ENCODE peak calls at places on chromosomes 12 and 14, in six cellular contexts. A is H54, S is upper lobe of left lung, C is thyroid gland, Y is tibial nerve, F is body of pancreas. J is an unnamed sample.
A peak's percentile ranks its signal among the peaks of the same experiment; 100 is the strongest.

GRCh38 chr14:106691601-106692291 is 1165.4 kb downstream of the TMEM121 start:
- DNase-seq in A (no peak), S (peak; percentile 39), C (no peak), Y (no peak), F (peak; percentile 16), J (no peak)

GRCh38 chr12:66823857-66824570 is 145.1 kb upstream of the GRIP1 start:
- DNase-seq in A (peak; percentile 2), S (no peak), C (peak; percentile 12), Y (no peak), F (no peak), J (no peak)

GRCh38 chr14:39266589-39266870 is 32.8 kb downstream of the MIA2 start:
- DNase-seq in A (peak; percentile 9), S (no peak), C (peak; percentile 66), Y (no peak), F (peak; percentile 92), J (peak; percentile 78)

GRCh38 chr14:35678403-35679028 is 130.6 kb downstream of the RALGAPA1 start:
- DNase-seq in A (no peak), S (no peak), C (no peak), Y (no peak), F (no peak), J (no peak)

GRCh38 chr14:66638688-66639087 is 130.7 kb downstream of the GPHN start:
- DNase-seq in A (no peak), S (no peak), C (no peak), Y (no peak), F (no peak), J (no peak)

GRCh38 chr12:108477881-108478259 is 37.2 kb upstream of the FICD start:
- DNase-seq in A (no peak), S (no peak), C (no peak), Y (no peak), F (no peak), J (no peak)

GRCh38 chr12:95437565-95437964 is 36.4 kb upstream of the METAP2 start:
- DNase-seq in A (no peak), S (no peak), C (no peak), Y (no peak), F (no peak), J (no peak)

GRCh38 chr14:79165460-79166080 is 995.4 kb downstream of the NRXN3 start:
- DNase-seq in A (no peak), S (no peak), C (no peak), Y (no peak), F (no peak), J (no peak)

GRCh38 chr12:11814362-11814761 is 164.9 kb downstream of the ETV6 start:
- DNase-seq in A (peak; percentile 78), S (no peak), C (no peak), Y (no peak), F (no peak), J (no peak)

GRCh38 chr12:96487214-96487613 is 2.2 kb upstream of the CFAP54 start:
- DNase-seq in A (peak; percentile 43), S (no peak), C (no peak), Y (no peak), F (no peak), J (no peak)

GRCh38 chr12:94689646-94690036 is 39.3 kb upstream of the TMCC3 start:
- DNase-seq in A (no peak), S (no peak), C (no peak), Y (no peak), F (no peak), J (no peak)

GRCh38 chr12:79233341-79233761 is 368.8 kb downstream of the SYT1 start:
- DNase-seq in A (no peak), S (no peak), C (no peak), Y (no peak), F (no peak), J (no peak)

GRCh38 chr14:102678394-102678793 is 85.9 kb downstream of the RCOR1 start:
- DNase-seq in A (no peak), S (no peak), C (no peak), Y (no peak), F (no peak), J (no peak)

GRCh38 chr12:72511906-72512305 is 239.7 kb downstream of the TRHDE start:
- DNase-seq in A (no peak), S (no peak), C (no peak), Y (no peak), F (no peak), J (no peak)

GRCh38 chr12:54147186-54147585 is 41.6 kb downstream of the SMUG1 start:
- DNase-seq in A (no peak), S (no peak), C (no peak), Y (no peak), F (no peak), J (no peak)

GRCh38 chr12:122865268-122866231 is 30.3 kb downstream of the HIP1R start:
- DNase-seq in A (no peak), S (peak; percentile 86), C (peak; percentile 21), Y (no peak), F (peak; percentile 77), J (peak; percentile 75)

GRCh38 chr12:5459051-5459782 is 27.3 kb downstream of the NTF3 start:
- DNase-seq in A (no peak), S (no peak), C (no peak), Y (no peak), F (no peak), J (no peak)

GRCh38 chr14:37903561-37904191 is 304.0 kb upstream of the SSTR1 start:
- DNase-seq in A (peak; percentile 1), S (no peak), C (peak; percentile 5), Y (peak; percentile 42), F (no peak), J (no peak)

GRCh38 chr14:105300542-105301102 is at the start of gene BRF1:
- DNase-seq in A (peak; percentile 97), S (peak; percentile 99), C (peak; percentile 97), Y (peak; percentile 90), F (peak; percentile 96), J (peak; percentile 97)
- TF ChIP-seq POLR2A in A (no peak), S (peak; percentile 73), C (no peak), Y (peak; percentile 50), F (no peak), J (no peak)

GRCh38 chr14:54564799-54565235 is 2.1 kb upstream of the SAMD4A start:
- DNase-seq in A (no peak), S (no peak), C (peak; percentile 51), Y (peak; percentile 57), F (peak; percentile 22), J (no peak)

GRCh38 chr14:54564071-54564798 is 2.7 kb upstream of the SAMD4A start:
- DNase-seq in A (no peak), S (no peak), C (no peak), Y (no peak), F (no peak), J (no peak)

GRCh38 chr14:54566152-54566409 is 847 bp upstream of the SAMD4A start:
- DNase-seq in A (no peak), S (no peak), C (no peak), Y (no peak), F (no peak), J (no peak)

GRCh38 chr14:54566410-54567223 is at the start of gene SAMD4A:
- DNase-seq in A (no peak), S (peak; percentile 92), C (peak; percentile 78), Y (peak; percentile 71), F (peak; percentile 72), J (peak; percentile 80)

DNA sequence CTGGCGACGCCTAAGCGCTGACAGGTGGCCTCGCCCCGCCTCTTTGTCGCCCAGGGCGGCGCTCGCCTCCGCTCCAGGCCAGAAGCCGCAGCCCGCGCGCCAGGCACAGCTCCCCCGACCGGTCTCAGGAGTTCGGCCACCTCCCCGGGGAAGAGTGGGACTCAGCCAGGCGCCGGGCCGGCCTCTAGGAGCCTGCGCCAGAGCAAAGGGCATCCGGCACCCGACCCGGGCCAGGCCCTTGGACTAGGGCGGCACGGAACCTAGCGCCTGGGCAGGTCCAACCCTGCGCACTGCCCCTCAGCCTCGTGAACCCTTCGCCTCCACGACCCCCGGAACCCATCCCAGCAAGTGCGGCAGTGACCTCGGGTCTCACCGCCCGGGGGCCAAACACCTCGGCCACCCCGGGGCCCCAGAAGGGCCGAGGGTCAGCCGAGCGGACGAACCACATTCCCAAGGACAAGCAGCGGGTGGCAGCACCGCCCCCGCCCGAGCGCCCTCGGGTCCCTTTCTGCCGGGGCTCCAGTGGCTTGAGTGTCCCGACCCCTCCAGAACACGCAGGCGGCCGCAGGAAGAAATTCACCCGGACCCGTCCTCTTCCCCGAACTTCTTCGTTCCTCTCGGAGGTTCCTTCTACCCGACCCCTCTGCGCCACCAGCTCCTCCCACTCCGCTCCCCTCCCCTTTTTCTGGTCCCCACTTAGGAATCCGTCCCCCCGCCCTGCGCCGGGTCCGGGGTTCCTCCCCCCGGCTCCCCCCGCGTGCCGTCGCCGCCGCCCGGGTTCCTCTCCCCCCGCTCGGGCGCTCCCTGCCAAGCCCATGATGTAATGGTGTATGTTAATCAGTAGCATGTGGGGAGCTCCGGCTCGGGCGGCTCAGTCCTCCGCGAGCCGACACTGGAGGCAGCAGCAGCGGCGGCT is 1.4 kb upstream of the SAMD4A start:
- DNase-seq in A (peak; percentile 63), S (peak; percentile 96), C (peak; percentile 96), Y (peak; percentile 95), F (peak; percentile 96), J (peak; percentile 97)
- TF ChIP-seq POLR2A in A (peak; percentile 57), S (peak; percentile 79), C (peak; percentile 80), Y (peak; percentile 91), F (peak; percentile 99), J (peak; percentile 95)

GRCh38 chr12:27014859-27015729 is 910 bp upstream of the TM7SF3 start:
- DNase-seq in A (no peak), S (no peak), C (no peak), Y (no peak), F (no peak), J (no peak)

GRCh38 chr12:27013606-27014084 is 539 bp downstream of the TM7SF3 start:
- DNase-seq in A (peak; percentile 35), S (no peak), C (peak; percentile 32), Y (no peak), F (peak; percentile 30), J (peak; percentile 82)

GRCh38 chr12:27015730-27016076 is 1.5 kb upstream of the TM7SF3 start:
- DNase-seq in A (no peak), S (no peak), C (no peak), Y (no peak), F (no peak), J (no peak)

GRCh38 chr12:27012982-27013255 is 1.3 kb downstream of the TM7SF3 start:
- DNase-seq in A (no peak), S (no peak), C (no peak), Y (no peak), F (no peak), J (no peak)

GRCh38 chr12:27014085-27014858 is at the start of gene TM7SF3:
- DNase-seq in A (peak; percentile 87), S (peak; percentile 99), C (peak; percentile 93), Y (peak; percentile 83), F (peak; percentile 95), J (peak; percentile 93)
- TF ChIP-seq POLR2A in A (peak; percentile 41), S (peak; percentile 78), C (no peak), Y (peak; percentile 51), F (peak; percentile 79), J (no peak)

DNA sequence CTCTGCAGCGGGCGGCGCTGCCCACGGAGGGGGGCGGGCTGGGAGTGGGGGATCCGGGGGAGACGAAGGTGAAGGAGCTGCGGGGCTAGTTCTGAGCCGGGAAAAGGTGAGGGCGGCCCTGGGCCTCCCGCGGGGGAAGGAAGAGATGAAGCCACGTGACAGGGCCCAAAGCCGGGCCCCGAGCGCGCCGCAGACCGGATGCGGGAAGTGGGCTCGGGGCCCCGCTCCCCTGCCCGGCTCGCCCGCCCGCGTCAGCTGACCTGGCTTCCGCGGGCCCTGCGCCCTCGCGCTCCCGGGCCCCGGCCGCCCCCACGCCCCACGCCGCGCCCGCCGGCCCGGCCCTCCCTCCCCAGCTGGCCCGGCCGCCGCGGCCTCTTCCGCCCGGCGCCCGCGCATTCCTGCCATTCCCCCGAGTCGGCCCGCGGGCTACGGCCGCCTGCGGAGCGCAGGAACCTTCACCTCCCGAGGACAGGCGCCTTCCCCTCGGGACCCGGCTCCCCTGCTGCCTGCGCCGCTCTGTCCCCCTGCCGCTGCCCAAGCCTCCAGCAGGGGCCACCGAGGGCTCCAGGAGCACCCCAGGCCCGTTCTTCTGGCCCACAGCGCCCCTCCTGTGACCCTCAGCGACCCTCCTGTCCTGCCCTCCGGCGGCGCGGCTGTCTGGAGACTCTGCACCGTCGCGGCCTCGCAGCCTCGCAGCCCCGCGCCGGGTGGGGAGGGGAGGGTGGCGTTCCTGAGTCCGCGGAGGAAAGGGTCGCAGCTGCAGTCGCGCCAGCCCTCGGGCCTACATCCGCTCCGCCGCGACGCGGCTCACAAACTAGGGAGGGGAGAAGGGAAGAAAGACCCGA is 20.4 kb downstream of the NINJ2 start:
- DNase-seq in A (no peak), S (peak; percentile 96), C (peak; percentile 83), Y (peak; percentile 39), F (peak; percentile 78), J (peak; percentile 82)
- TF ChIP-seq POLR2A in A (no peak), S (peak; percentile 73), C (no peak), Y (no peak), F (peak; percentile 74), J (no peak)